ENCODE peak calls at places on chromosomes 6 and 20, in ten cellular contexts. One of them, this sample, is unnamed.
A peak's percentile ranks its signal among the peaks of the same experiment; 100 is the strongest.

GRCh38 chr6:56902551-56903464 is 52.1 kb upstream of the BEND6 start:
- DNase-seq in colonic mucosa: peak; percentile 30
- DNase-seq in M059J: peak; percentile 60
- DNase-seq in naive B cell: peak; percentile 15
- DNase-seq in right cardiac atrium: no peak
- DNase-seq in upper lobe of right lung: no peak
- DNase-seq in amniotic stem cell: peak; percentile 31
- DNase-seq in hepatocyte: peak; percentile 42
- DNase-seq in activated CD4-positive, alpha-beta T cell treated with anti-CD3 and anti-CD28 coated beads, Interleukin-2, amount 50 U/mL, for 48 hours: no peak
- DNase-seq in activated effector memory CD4-positive, alpha-beta T cell treated with Interleukin-2 at 50 U/mL for 16 hours: no peak
- DNase-seq in this sample: peak; percentile 53

GRCh38 chr6:24425091-24425490 is 22.4 kb downstream of the MRS2 start:
- DNase-seq in activated CD4-positive, alpha-beta T cell treated with anti-CD3 and anti-CD28 coated beads, Interleukin-2, amount 50 U/mL, for 48 hours: no peak
- DNase-seq in colonic mucosa: no peak
- DNase-seq in activated effector memory CD4-positive, alpha-beta T cell treated with Interleukin-2 at 50 U/mL for 16 hours: no peak
- DNase-seq in right cardiac atrium: no peak
- DNase-seq in hepatocyte: no peak
- DNase-seq in naive B cell: no peak
- DNase-seq in M059J: peak; percentile 20
- DNase-seq in amniotic stem cell: no peak
- DNase-seq in upper lobe of right lung: no peak
- DNase-seq in this sample: no peak

GRCh38 chr20:62122659-62123449 is 579 bp downstream of the LSM14B start:
- DNase-seq in amniotic stem cell: no peak
- DNase-seq in activated CD4-positive, alpha-beta T cell treated with anti-CD3 and anti-CD28 coated beads, Interleukin-2, amount 50 U/mL, for 48 hours: peak; percentile 32
- DNase-seq in right cardiac atrium: peak; percentile 72
- DNase-seq in naive B cell: peak; percentile 58
- DNase-seq in activated effector memory CD4-positive, alpha-beta T cell treated with Interleukin-2 at 50 U/mL for 16 hours: peak; percentile 29
- DNase-seq in M059J: peak; percentile 50
- DNase-seq in upper lobe of right lung: peak; percentile 83
- DNase-seq in colonic mucosa: peak; percentile 54
- DNase-seq in hepatocyte: peak; percentile 77
- DNase-seq in this sample: peak; percentile 48

GRCh38 chr6:24126586-24127192 is 674 bp downstream of the NRSN1 start:
- DNase-seq in upper lobe of right lung: no peak
- DNase-seq in activated effector memory CD4-positive, alpha-beta T cell treated with Interleukin-2 at 50 U/mL for 16 hours: no peak
- DNase-seq in M059J: peak; percentile 56
- DNase-seq in activated CD4-positive, alpha-beta T cell treated with anti-CD3 and anti-CD28 coated beads, Interleukin-2, amount 50 U/mL, for 48 hours: peak; percentile 11
- DNase-seq in right cardiac atrium: no peak
- DNase-seq in hepatocyte: peak; percentile 84
- DNase-seq in amniotic stem cell: peak; percentile 51
- DNase-seq in colonic mucosa: peak; percentile 47
- DNase-seq in naive B cell: no peak
- DNase-seq in this sample: no peak

GRCh38 chr6:111995409-111995808 is 58.5 kb upstream of the CCN6 start:
- DNase-seq in colonic mucosa: no peak
- DNase-seq in naive B cell: no peak
- DNase-seq in amniotic stem cell: no peak
- DNase-seq in hepatocyte: no peak
- DNase-seq in activated effector memory CD4-positive, alpha-beta T cell treated with Interleukin-2 at 50 U/mL for 16 hours: no peak
- DNase-seq in M059J: peak; percentile 80
- DNase-seq in right cardiac atrium: no peak
- DNase-seq in activated CD4-positive, alpha-beta T cell treated with anti-CD3 and anti-CD28 coated beads, Interleukin-2, amount 50 U/mL, for 48 hours: no peak
- DNase-seq in upper lobe of right lung: no peak
- DNase-seq in this sample: no peak

GRCh38 chr6:36128073-36128472 is 2.2 kb upstream of the MAPK13 start:
- DNase-seq in activated effector memory CD4-positive, alpha-beta T cell treated with Interleukin-2 at 50 U/mL for 16 hours: no peak
- DNase-seq in amniotic stem cell: no peak
- DNase-seq in activated CD4-positive, alpha-beta T cell treated with anti-CD3 and anti-CD28 coated beads, Interleukin-2, amount 50 U/mL, for 48 hours: no peak
- DNase-seq in hepatocyte: no peak
- DNase-seq in naive B cell: no peak
- DNase-seq in right cardiac atrium: no peak
- DNase-seq in upper lobe of right lung: no peak
- DNase-seq in M059J: peak; percentile 20
- DNase-seq in colonic mucosa: no peak
- DNase-seq in this sample: no peak

GRCh38 chr6:111922454-111923297 is 49.4 kb upstream of the FYN start:
- DNase-seq in activated effector memory CD4-positive, alpha-beta T cell treated with Interleukin-2 at 50 U/mL for 16 hours: no peak
- DNase-seq in naive B cell: no peak
- DNase-seq in upper lobe of right lung: no peak
- DNase-seq in right cardiac atrium: no peak
- DNase-seq in amniotic stem cell: no peak
- DNase-seq in activated CD4-positive, alpha-beta T cell treated with anti-CD3 and anti-CD28 coated beads, Interleukin-2, amount 50 U/mL, for 48 hours: no peak
- DNase-seq in colonic mucosa: no peak
- DNase-seq in M059J: peak; percentile 62
- DNase-seq in hepatocyte: no peak
- DNase-seq in this sample: no peak

GRCh38 chr20:46875059-46875458 is 19.6 kb upstream of the EYA2 start:
- DNase-seq in upper lobe of right lung: no peak
- DNase-seq in amniotic stem cell: no peak
- DNase-seq in activated effector memory CD4-positive, alpha-beta T cell treated with Interleukin-2 at 50 U/mL for 16 hours: no peak
- DNase-seq in hepatocyte: no peak
- DNase-seq in right cardiac atrium: no peak
- DNase-seq in M059J: no peak
- DNase-seq in colonic mucosa: no peak
- DNase-seq in naive B cell: no peak
- DNase-seq in activated CD4-positive, alpha-beta T cell treated with anti-CD3 and anti-CD28 coated beads, Interleukin-2, amount 50 U/mL, for 48 hours: no peak
- DNase-seq in this sample: no peak

GRCh38 chr6:143940011-143940597 is 68.0 kb downstream of the PLAGL1 start:
- DNase-seq in M059J: peak; percentile 68
- DNase-seq in naive B cell: peak; percentile 52
- DNase-seq in right cardiac atrium: no peak
- DNase-seq in activated effector memory CD4-positive, alpha-beta T cell treated with Interleukin-2 at 50 U/mL for 16 hours: peak; percentile 28
- DNase-seq in hepatocyte: peak; percentile 73
- DNase-seq in colonic mucosa: peak; percentile 63
- DNase-seq in amniotic stem cell: no peak
- DNase-seq in upper lobe of right lung: no peak
- DNase-seq in activated CD4-positive, alpha-beta T cell treated with anti-CD3 and anti-CD28 coated beads, Interleukin-2, amount 50 U/mL, for 48 hours: peak; percentile 63
- DNase-seq in this sample: no peak

GRCh38 chr6:145148392-145149175 is 586.7 kb downstream of the EPM2A start:
- DNase-seq in right cardiac atrium: no peak
- DNase-seq in upper lobe of right lung: peak; percentile 66
- DNase-seq in hepatocyte: peak; percentile 70
- DNase-seq in activated CD4-positive, alpha-beta T cell treated with anti-CD3 and anti-CD28 coated beads, Interleukin-2, amount 50 U/mL, for 48 hours: no peak
- DNase-seq in naive B cell: no peak
- DNase-seq in M059J: peak; percentile 98
- DNase-seq in colonic mucosa: no peak
- DNase-seq in activated effector memory CD4-positive, alpha-beta T cell treated with Interleukin-2 at 50 U/mL for 16 hours: no peak
- DNase-seq in amniotic stem cell: peak; percentile 13
- DNase-seq in this sample: no peak

GRCh38 chr6:161949531-161949930 is 675.7 kb upstream of the AGPAT4 start:
- DNase-seq in naive B cell: no peak
- DNase-seq in activated effector memory CD4-positive, alpha-beta T cell treated with Interleukin-2 at 50 U/mL for 16 hours: no peak
- DNase-seq in colonic mucosa: no peak
- DNase-seq in hepatocyte: no peak
- DNase-seq in activated CD4-positive, alpha-beta T cell treated with anti-CD3 and anti-CD28 coated beads, Interleukin-2, amount 50 U/mL, for 48 hours: no peak
- DNase-seq in M059J: no peak
- DNase-seq in amniotic stem cell: no peak
- DNase-seq in right cardiac atrium: no peak
- DNase-seq in upper lobe of right lung: no peak
- DNase-seq in this sample: no peak

GRCh38 chr6:36727491-36728021 is 29.9 kb downstream of the RAB44 start:
- DNase-seq in colonic mucosa: no peak
- DNase-seq in upper lobe of right lung: no peak
- DNase-seq in activated CD4-positive, alpha-beta T cell treated with anti-CD3 and anti-CD28 coated beads, Interleukin-2, amount 50 U/mL, for 48 hours: no peak
- DNase-seq in amniotic stem cell: no peak
- DNase-seq in activated effector memory CD4-positive, alpha-beta T cell treated with Interleukin-2 at 50 U/mL for 16 hours: no peak
- DNase-seq in naive B cell: peak; percentile 43
- DNase-seq in M059J: peak; percentile 59
- DNase-seq in hepatocyte: no peak
- DNase-seq in right cardiac atrium: peak; percentile 28
- DNase-seq in this sample: no peak

GRCh38 chr6:35230950-35231349 is 17.2 kb downstream of the SCUBE3 start:
- DNase-seq in activated effector memory CD4-positive, alpha-beta T cell treated with Interleukin-2 at 50 U/mL for 16 hours: no peak
- DNase-seq in right cardiac atrium: peak; percentile 92
- DNase-seq in colonic mucosa: peak; percentile 29
- DNase-seq in amniotic stem cell: no peak
- DNase-seq in naive B cell: no peak
- DNase-seq in activated CD4-positive, alpha-beta T cell treated with anti-CD3 and anti-CD28 coated beads, Interleukin-2, amount 50 U/mL, for 48 hours: no peak
- DNase-seq in hepatocyte: no peak
- DNase-seq in upper lobe of right lung: no peak
- DNase-seq in M059J: no peak
- DNase-seq in this sample: peak; percentile 37

GRCh38 chr20:46600286-46600752 is 49.9 kb upstream of the OCSTAMP start:
- DNase-seq in activated effector memory CD4-positive, alpha-beta T cell treated with Interleukin-2 at 50 U/mL for 16 hours: no peak
- DNase-seq in colonic mucosa: no peak
- DNase-seq in naive B cell: no peak
- DNase-seq in M059J: no peak
- DNase-seq in amniotic stem cell: no peak
- DNase-seq in activated CD4-positive, alpha-beta T cell treated with anti-CD3 and anti-CD28 coated beads, Interleukin-2, amount 50 U/mL, for 48 hours: no peak
- DNase-seq in hepatocyte: no peak
- DNase-seq in right cardiac atrium: no peak
- DNase-seq in upper lobe of right lung: no peak
- DNase-seq in this sample: no peak

GRCh38 chr6:34235605-34236422 is 859 bp upstream of the HMGA1 start:
- DNase-seq in activated effector memory CD4-positive, alpha-beta T cell treated with Interleukin-2 at 50 U/mL for 16 hours: peak; percentile 59
- DNase-seq in activated CD4-positive, alpha-beta T cell treated with anti-CD3 and anti-CD28 coated beads, Interleukin-2, amount 50 U/mL, for 48 hours: peak; percentile 75
- DNase-seq in M059J: no peak
- DNase-seq in upper lobe of right lung: peak; percentile 85
- DNase-seq in right cardiac atrium: peak; percentile 84
- DNase-seq in hepatocyte: peak; percentile 86
- DNase-seq in amniotic stem cell: peak; percentile 62
- DNase-seq in colonic mucosa: peak; percentile 73
- DNase-seq in naive B cell: peak; percentile 70
- DNase-seq in this sample: peak; percentile 52